ENCODE peak calls at places on chromosomes 7 and 10, in five cellular contexts. One of them, this sample, is unnamed.

GRCh38 chr7:11170160-11170559 is 196.5 kb downstream of the PHF14 start:
- DNase-seq in GM12878: no peak
- DNase-seq in A549: no peak
- DNase-seq in HepG2: no peak
- DNase-seq in K562: no peak
- DNase-seq in this sample: no peak

GRCh38 chr7:134420509-134421125 is 38.3 kb downstream of the AKR1B1 start:
- DNase-seq in GM12878: no peak
- DNase-seq in A549: peak
- DNase-seq in HepG2: peak
- DNase-seq in K562: peak
- DNase-seq in this sample: peak

GRCh38 chr7:92932450-92932849 is 96.1 kb upstream of the CDK6 start:
- DNase-seq in GM12878: no peak
- DNase-seq in A549: no peak
- DNase-seq in HepG2: no peak
- DNase-seq in K562: no peak
- DNase-seq in this sample: peak

GRCh38 chr7:95430864-95431263 is 4.0 kb downstream of the PON2 start:
- DNase-seq in GM12878: no peak
- DNase-seq in A549: peak
- DNase-seq in HepG2: peak
- DNase-seq in K562: no peak
- DNase-seq in this sample: no peak

GRCh38 chr7:122416316-122416925 is 111.9 kb upstream of the FEZF1 start:
- DNase-seq in GM12878: no peak
- DNase-seq in A549: no peak
- DNase-seq in HepG2: no peak
- DNase-seq in K562: no peak
- DNase-seq in this sample: no peak

GRCh38 chr7:20513341-20513740 is 102.1 kb upstream of the ABCB5 start:
- DNase-seq in GM12878: no peak
- DNase-seq in A549: no peak
- DNase-seq in HepG2: no peak
- DNase-seq in K562: no peak
- DNase-seq in this sample: no peak

GRCh38 chr10:35328404-35329037 is 7.8 kb upstream of the CCNY start:
- DNase-seq in GM12878: no peak
- DNase-seq in A549: no peak
- DNase-seq in HepG2: no peak
- DNase-seq in K562: no peak
- DNase-seq in this sample: no peak

GRCh38 chr7:79877874-79878465 is 256.7 kb upstream of the GNAI1 start:
- DNase-seq in GM12878: no peak
- DNase-seq in A549: no peak
- DNase-seq in HepG2: no peak
- DNase-seq in K562: no peak
- DNase-seq in this sample: no peak

GRCh38 chr10:70834448-70835151 is 18.9 kb downstream of the SGPL1 start:
- DNase-seq in GM12878: no peak
- DNase-seq in A549: no peak
- DNase-seq in HepG2: peak
- DNase-seq in K562: no peak
- DNase-seq in this sample: no peak

GRCh38 chr10:4260483-4260882 is 475.5 kb upstream of the KLF6 start:
- DNase-seq in GM12878: no peak
- DNase-seq in A549: no peak
- DNase-seq in HepG2: no peak
- DNase-seq in K562: no peak
- DNase-seq in this sample: no peak

GRCh38 chr7:81111358-81111757 is 192.5 kb upstream of the SEMA3C start:
- DNase-seq in GM12878: no peak
- DNase-seq in A549: no peak
- DNase-seq in HepG2: no peak
- DNase-seq in K562: no peak
- DNase-seq in this sample: no peak

GRCh38 chr7:50393547-50394252 is 56.5 kb downstream of the FIGNL1 start:
- DNase-seq in GM12878: no peak
- DNase-seq in A549: no peak
- DNase-seq in HepG2: no peak
- DNase-seq in K562: peak
- DNase-seq in this sample: no peak

GRCh38 chr7:54904130-54904529 is 114.7 kb upstream of the EGFR start:
- DNase-seq in GM12878: no peak
- DNase-seq in A549: no peak
- DNase-seq in HepG2: no peak
- DNase-seq in K562: no peak
- DNase-seq in this sample: no peak

GRCh38 chr10:25047902-25048301 is 31.5 kb downstream of the THNSL1 start:
- DNase-seq in GM12878: no peak
- DNase-seq in A549: no peak
- DNase-seq in HepG2: no peak
- DNase-seq in K562: peak
- DNase-seq in this sample: no peak

GRCh38 chr10:129343141-129343540 is 123.9 kb upstream of the MGMT start:
- DNase-seq in GM12878: no peak
- DNase-seq in A549: no peak
- DNase-seq in HepG2: no peak
- DNase-seq in K562: no peak
- DNase-seq in this sample: no peak

GRCh38 chr7:112381311-112382091 is 68.8 kb upstream of the IFRD1 start:
- DNase-seq in GM12878: no peak
- DNase-seq in A549: no peak
- DNase-seq in HepG2: no peak
- DNase-seq in K562: no peak
- DNase-seq in this sample: no peak

GRCh38 chr7:139777948-139778841 is at the start of gene HIPK2:
- DNase-seq in GM12878: no peak
- DNase-seq in A549: peak
- DNase-seq in HepG2: peak
- DNase-seq in K562: peak
- DNase-seq in this sample: peak

GRCh38 chr7:47501406-47501805 is 80.5 kb downstream of the TNS3 start:
- DNase-seq in GM12878: no peak
- DNase-seq in A549: no peak
- DNase-seq in HepG2: no peak
- DNase-seq in K562: no peak
- DNase-seq in this sample: no peak

GRCh38 chr10:132841254-132841975 is 55.5 kb upstream of the NKX6-2 start:
- DNase-seq in GM12878: no peak
- DNase-seq in A549: no peak
- DNase-seq in HepG2: no peak
- DNase-seq in K562: no peak
- DNase-seq in this sample: no peak

GRCh38 chr7:148898845-148899474 is 14.9 kb upstream of the EZH2 start:
- DNase-seq in GM12878: no peak
- DNase-seq in A549: no peak
- DNase-seq in HepG2: peak
- DNase-seq in K562: peak
- DNase-seq in this sample: peak

GRCh38 chr10:11210211-11210922 is 192.7 kb downstream of the CELF2 start:
- DNase-seq in GM12878: no peak
- DNase-seq in A549: no peak
- DNase-seq in HepG2: no peak
- DNase-seq in K562: no peak
- DNase-seq in this sample: no peak

GRCh38 chr10:67607472-67607871 is 88.5 kb downstream of the CTNNA3 start:
- DNase-seq in GM12878: no peak
- DNase-seq in A549: no peak
- DNase-seq in HepG2: no peak
- DNase-seq in K562: no peak
- DNase-seq in this sample: no peak

GRCh38 chr7:91043181-91043580 is 221.1 kb upstream of the FZD1 start:
- DNase-seq in GM12878: no peak
- DNase-seq in A549: no peak
- DNase-seq in HepG2: no peak
- DNase-seq in K562: no peak
- DNase-seq in this sample: no peak

GRCh38 chr7:45088821-45089313 is at the start of gene NACAD:
- DNase-seq in GM12878: no peak
- DNase-seq in A549: peak
- DNase-seq in HepG2: no peak
- DNase-seq in K562: peak
- DNase-seq in this sample: peak

GRCh38 chr7:89238156-89238555 is 442.6 kb upstream of the TEX47 start:
- DNase-seq in GM12878: no peak
- DNase-seq in A549: no peak
- DNase-seq in HepG2: no peak
- DNase-seq in K562: no peak
- DNase-seq in this sample: no peak

GRCh38 chr10:3192856-3193635 is 20.5 kb upstream of the PITRM1 start:
- DNase-seq in GM12878: no peak
- DNase-seq in A549: peak
- DNase-seq in HepG2: peak
- DNase-seq in K562: peak
- DNase-seq in this sample: peak

GRCh38 chr10:70694410-70695179 is 22.3 kb downstream of the ADAMTS14 start:
- DNase-seq in GM12878: no peak
- DNase-seq in A549: no peak
- DNase-seq in HepG2: no peak
- DNase-seq in K562: no peak
- DNase-seq in this sample: no peak

GRCh38 chr10:72096115-72097000 is 8.0 kb upstream of the SPOCK2 start:
- DNase-seq in GM12878: no peak
- DNase-seq in A549: no peak
- DNase-seq in HepG2: peak
- DNase-seq in K562: peak
- DNase-seq in this sample: no peak

GRCh38 chr10:46247808-46248569 is 38.8 kb upstream of the ANTXRL start:
- DNase-seq in GM12878: no peak
- DNase-seq in A549: no peak
- DNase-seq in HepG2: no peak
- DNase-seq in K562: peak
- DNase-seq in this sample: no peak

GRCh38 chr10:130362308-130362761 is 226.1 kb downstream of the GLRX3 start:
- DNase-seq in GM12878: no peak
- DNase-seq in A549: no peak
- DNase-seq in HepG2: no peak
- DNase-seq in K562: no peak
- DNase-seq in this sample: no peak

GRCh38 chr7:388461-388960 is 98.5 kb downstream of the FOXL3 start:
- DNase-seq in GM12878: no peak
- DNase-seq in A549: no peak
- DNase-seq in HepG2: peak
- DNase-seq in K562: no peak
- DNase-seq in this sample: no peak

GRCh38 chr10:76582536-76582935 is 1055.1 kb downstream of the KCNMA1 start:
- DNase-seq in GM12878: no peak
- DNase-seq in A549: no peak
- DNase-seq in HepG2: no peak
- DNase-seq in K562: no peak
- DNase-seq in this sample: no peak

GRCh38 chr10:32982911-32983310 is 24.9 kb upstream of the ITGB1 start:
- DNase-seq in GM12878: no peak
- DNase-seq in A549: no peak
- DNase-seq in HepG2: no peak
- DNase-seq in K562: no peak
- DNase-seq in this sample: no peak
- TF ChIP-seq JUNB in GM12878: no peak
- TF ChIP-seq JUNB in A549: no peak
- TF ChIP-seq JUNB in HepG2: no peak
- TF ChIP-seq JUNB in K562: no peak
- TF ChIP-seq JUNB in this sample: no peak

GRCh38 chr10:63726883-63727282 is 205.7 kb downstream of the REEP3 start:
- DNase-seq in GM12878: no peak
- DNase-seq in A549: no peak
- DNase-seq in HepG2: no peak
- DNase-seq in K562: no peak
- DNase-seq in this sample: no peak

GRCh38 chr10:63723741-63724140 is 202.5 kb downstream of the REEP3 start:
- DNase-seq in GM12878: no peak
- DNase-seq in A549: no peak
- DNase-seq in HepG2: no peak
- DNase-seq in K562: no peak
- DNase-seq in this sample: no peak

GRCh38 chr10:63723320-63723719 is 202.1 kb downstream of the REEP3 start:
- DNase-seq in GM12878: no peak
- DNase-seq in A549: no peak
- DNase-seq in HepG2: no peak
- DNase-seq in K562: no peak
- DNase-seq in this sample: no peak

GRCh38 chr10:63722537-63722936 is 201.3 kb downstream of the REEP3 start:
- DNase-seq in GM12878: no peak
- DNase-seq in A549: no peak
- DNase-seq in HepG2: no peak
- DNase-seq in K562: no peak
- DNase-seq in this sample: no peak

GRCh38 chr10:63724922-63725321 is 203.7 kb downstream of the REEP3 start:
- DNase-seq in GM12878: no peak
- DNase-seq in A549: no peak
- DNase-seq in HepG2: no peak
- DNase-seq in K562: no peak
- DNase-seq in this sample: peak
- TF ChIP-seq CTCF in GM12878: no peak
- TF ChIP-seq CTCF in A549: no peak
- TF ChIP-seq CTCF in HepG2: no peak
- TF ChIP-seq CTCF in K562: peak
- TF ChIP-seq CTCF in this sample: peak

DNA sequence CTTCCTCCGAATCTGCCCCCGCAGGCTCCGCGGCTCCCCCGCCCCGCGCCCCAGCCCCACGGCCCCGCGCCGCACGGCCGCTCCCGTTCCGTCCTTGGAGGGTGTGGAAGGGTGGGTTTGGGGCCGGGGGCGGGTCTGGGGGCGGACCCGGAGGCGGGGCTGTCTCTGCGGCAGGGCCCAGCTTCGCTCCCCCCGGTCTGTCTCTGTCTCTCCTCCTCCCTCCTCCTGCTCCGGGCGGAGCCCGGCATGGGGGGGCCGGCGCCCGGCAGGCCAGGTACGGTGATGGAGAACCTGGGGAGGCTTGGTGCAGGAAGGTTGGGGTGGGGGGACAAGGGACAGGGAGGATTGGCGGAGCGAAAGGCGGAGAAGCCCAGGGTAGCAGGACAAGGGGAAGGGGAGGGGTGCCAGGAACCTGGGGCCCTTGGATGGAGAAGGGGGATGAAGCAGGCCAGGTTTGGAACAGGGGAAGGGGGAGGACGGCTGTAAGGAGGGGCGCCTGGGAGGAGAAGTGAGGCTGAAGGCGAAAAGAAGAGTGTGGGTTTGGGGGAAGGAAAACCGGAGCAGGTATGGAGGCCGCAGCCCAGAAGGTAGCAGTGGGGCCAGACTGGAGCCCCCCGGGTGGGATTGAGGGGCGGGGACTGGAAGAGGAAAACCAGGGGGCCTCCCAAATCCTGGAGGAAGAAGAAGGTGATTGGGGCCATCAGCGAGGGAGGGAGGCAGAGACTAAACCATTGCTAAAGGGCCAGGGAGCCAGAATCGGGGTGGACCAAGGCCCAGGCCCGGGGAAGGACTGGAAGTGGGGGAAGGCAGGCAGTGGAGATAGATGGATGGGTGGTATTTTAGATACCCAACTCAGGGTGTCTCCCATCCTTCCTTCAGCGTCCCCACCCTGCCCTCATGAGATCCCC is at the start of gene NYAP1:
- DNase-seq in GM12878: no peak
- DNase-seq in A549: peak
- DNase-seq in HepG2: no peak
- DNase-seq in K562: peak
- DNase-seq in this sample: peak
- TF ChIP-seq JUNB in GM12878: no peak
- TF ChIP-seq JUNB in A549: no peak
- TF ChIP-seq JUNB in HepG2: no peak
- TF ChIP-seq JUNB in K562: no peak
- TF ChIP-seq JUNB in this sample: no peak

GRCh38 chr7:75945297-75946168 is 30.6 kb downstream of the POR start:
- DNase-seq in GM12878: no peak
- DNase-seq in A549: no peak
- DNase-seq in HepG2: peak
- DNase-seq in K562: peak
- DNase-seq in this sample: no peak
- TF ChIP-seq CTCF in GM12878: no peak
- TF ChIP-seq CTCF in A549: no peak
- TF ChIP-seq CTCF in HepG2: no peak
- TF ChIP-seq CTCF in K562: peak
- TF ChIP-seq CTCF in this sample: no peak

This sample was measured in GM23338.